ENCODE peak calls at places on chromosome 4, in seven cellular contexts. L is MM.1S, M is HCT116, X is GM23338, T is SK-N-SH, Q is PC-3, R is neural progenitor cell. S is an unnamed sample.

GRCh38 chr4:37908488-37909343 is 17.8 kb downstream of the TBC1D1 start:
- DNase-seq in L (no peak), M (no peak), X (no peak), T (no peak), Q (peak; percentile 25), R (no peak), S (no peak)

GRCh38 chr4:150211016-150211415 is 132.8 kb downstream of the DCLK2 start:
- DNase-seq in L (no peak), M (no peak), X (no peak), T (no peak), Q (no peak), R (no peak), S (no peak)

GRCh38 chr4:188329526-188329925 is 190.3 kb downstream of the TRIML1 start:
- DNase-seq in L (no peak), M (no peak), X (no peak), T (no peak), Q (no peak), R (no peak), S (peak; percentile 11)

GRCh38 chr4:1113311-1114009 is at the start of gene RNF212:
- DNase-seq in L (no peak), M (no peak), X (peak; percentile 84), T (peak; percentile 79), Q (no peak), R (peak; percentile 39), S (peak; percentile 66)

GRCh38 chr4:45910511-45910910 is 213.3 kb downstream of the GABRG1 start:
- DNase-seq in L (no peak), M (no peak), X (no peak), T (no peak), Q (no peak), R (peak; percentile 25), S (no peak)

GRCh38 chr4:56128231-56128630 is 179.5 kb downstream of the CEP135 start:
- DNase-seq in L (no peak), M (no peak), X (no peak), T (no peak), Q (peak; percentile 62), R (no peak), S (no peak)

GRCh38 chr4:179116011-179116410 is 1673.8 kb upstream of the AGA start:
- DNase-seq in L (no peak), M (no peak), X (peak; percentile 8), T (no peak), Q (no peak), R (no peak), S (no peak)

GRCh38 chr4:147325566-147325965 is 155.3 kb upstream of the EDNRA start:
- DNase-seq in L (no peak), M (no peak), X (no peak), T (no peak), Q (no peak), R (no peak), S (no peak)

GRCh38 chr4:184403384-184403781 is 71.0 kb downstream of the IRF2 start:
- DNase-seq in L (no peak), M (no peak), X (no peak), T (no peak), Q (no peak), R (no peak), S (no peak)

GRCh38 chr4:152817331-152817730 is 37.6 kb downstream of the ARFIP1 start:
- DNase-seq in L (peak; percentile 21), M (no peak), X (no peak), T (no peak), Q (no peak), R (no peak), S (no peak)

GRCh38 chr4:137180349-137180748 is 351.9 kb downstream of the PCDH18 start:
- DNase-seq in L (no peak), M (peak; percentile 1), X (peak; percentile 75), T (no peak), Q (no peak), R (peak; percentile 40), S (no peak)

GRCh38 chr4:153582954-153583456 is 101.1 kb upstream of the TLR2 start:
- DNase-seq in L (no peak), M (no peak), X (no peak), T (no peak), Q (no peak), R (no peak), S (no peak)

GRCh38 chr4:155738548-155738947 is 20.3 kb upstream of the GUCY1B1 start:
- DNase-seq in L (no peak), M (no peak), X (no peak), T (no peak), Q (peak; percentile 9), R (no peak), S (no peak)

GRCh38 chr4:55517526-55518229 is 29.0 kb downstream of the CLOCK start:
- DNase-seq in L (no peak), M (no peak), X (no peak), T (no peak), Q (no peak), R (no peak), S (no peak)

GRCh38 chr4:24226018-24226417 is 336.2 kb upstream of the PPARGC1A start:
- DNase-seq in L (no peak), M (no peak), X (no peak), T (no peak), Q (no peak), R (no peak), S (no peak)

GRCh38 chr4:13928214-13928613 is 300.7 kb upstream of the BOD1L1 start:
- DNase-seq in L (no peak), M (no peak), X (no peak), T (no peak), Q (no peak), R (no peak), S (no peak)

GRCh38 chr4:86032476-86033022 is 327.3 kb downstream of the MAPK10 start:
- DNase-seq in L (no peak), M (no peak), X (no peak), T (peak; percentile 45), Q (peak; percentile 69), R (no peak), S (peak; percentile 63)

GRCh38 chr4:2085496-2085901 is 26.4 kb downstream of the NAT8L start:
- DNase-seq in L (no peak), M (no peak), X (no peak), T (no peak), Q (peak; percentile 80), R (no peak), S (no peak)

GRCh38 chr4:103365285-103365684 is 167.1 kb upstream of the CENPE start:
- DNase-seq in L (no peak), M (no peak), X (no peak), T (no peak), Q (no peak), R (no peak), S (no peak)

DNA sequence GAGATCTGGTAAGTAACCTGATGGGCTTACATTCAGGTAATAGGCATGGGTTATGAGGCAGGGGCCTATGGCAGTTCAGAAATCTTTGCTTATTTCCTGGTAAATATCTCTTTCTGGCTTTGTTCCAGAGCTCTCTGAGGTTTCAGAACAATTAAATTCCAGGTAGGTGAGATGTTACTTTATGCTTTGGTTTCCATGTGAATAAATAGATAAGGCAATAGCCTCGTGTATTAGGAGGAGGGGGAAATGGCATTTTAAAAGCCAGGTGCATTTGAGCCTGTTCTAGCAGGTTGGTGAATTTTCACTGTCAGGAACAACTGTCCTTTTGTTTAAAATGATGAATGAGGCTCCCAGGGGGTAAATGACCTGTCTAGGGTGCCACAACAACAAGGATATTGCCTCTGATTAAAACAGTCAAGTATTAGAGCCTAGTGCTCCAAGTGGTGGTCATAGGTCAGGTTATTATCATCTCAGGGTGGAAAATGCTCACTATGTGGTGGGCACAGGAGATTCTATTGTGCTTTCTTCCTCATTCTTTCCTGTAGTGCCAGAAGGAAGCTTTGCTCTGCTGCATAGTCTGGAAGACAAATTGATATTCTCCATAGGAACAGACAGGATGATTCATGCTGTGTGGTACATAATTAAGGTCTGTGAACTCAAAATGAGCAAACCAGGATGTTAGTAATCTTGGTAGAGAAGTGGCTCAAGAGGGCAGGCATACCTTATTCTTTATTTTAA is 296.2 kb downstream of the INPP4B start:
- DNase-seq in L (no peak), M (peak; percentile 97), X (no peak), T (no peak), Q (peak; percentile 96), R (no peak), S (peak; percentile 37)
- H3K4me2 ChIP-seq in L (no peak overlapping the region), M (peak overlapping the region; percentile 64), X (no peak overlapping the region), T (peak overlapping the region; percentile 16), Q (peak overlapping the region; percentile 55), R (no peak overlapping the region), S (no peak overlapping the region)

GRCh38 chr4:89541998-89542397 is 234.4 kb upstream of the GPRIN3 start:
- DNase-seq in L (no peak), M (no peak), X (no peak), T (no peak), Q (no peak), R (no peak), S (no peak)

GRCh38 chr4:89538171-89538570 is 230.6 kb upstream of the GPRIN3 start:
- DNase-seq in L (no peak), M (no peak), X (no peak), T (no peak), Q (no peak), R (no peak), S (no peak)

GRCh38 chr4:89539374-89539773 is 231.8 kb upstream of the GPRIN3 start:
- DNase-seq in L (no peak), M (no peak), X (no peak), T (no peak), Q (peak; percentile 18), R (no peak), S (peak; percentile 31)

GRCh38 chr4:89538886-89539285 is 231.3 kb upstream of the GPRIN3 start:
- DNase-seq in L (no peak), M (no peak), X (no peak), T (no peak), Q (no peak), R (no peak), S (no peak)

GRCh38 chr4:89539797-89540711 is 232.5 kb upstream of the GPRIN3 start:
- DNase-seq in L (no peak), M (no peak), X (no peak), T (no peak), Q (no peak), R (no peak), S (no peak)
- TF ChIP-seq EZH2phosphoT487 in L (no peak), M (no peak), X (no peak), T (no peak), Q (no peak), R (no peak), S (no peak)

DNA sequence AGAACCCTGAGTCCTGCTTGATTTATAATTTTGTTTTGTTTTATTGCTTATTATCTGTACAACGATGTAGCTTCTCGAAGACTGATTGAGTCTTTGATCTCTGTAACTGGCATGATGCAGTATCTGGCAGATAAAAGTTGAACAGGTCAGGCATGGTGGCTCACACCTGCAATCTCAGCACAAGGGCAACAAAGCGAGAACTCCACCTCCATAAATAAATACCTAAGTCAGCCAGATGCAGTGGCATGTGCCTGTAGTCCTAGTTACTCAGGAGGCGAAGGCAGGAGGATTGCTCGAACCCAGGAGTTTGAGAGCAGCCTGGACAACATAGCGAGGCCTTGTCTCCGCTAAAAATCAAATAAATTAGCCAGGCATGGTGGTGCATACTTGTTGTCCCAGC is 15.7 kb upstream of the WDR19 start:
- DNase-seq in L (no peak), M (no peak), X (no peak), T (no peak), Q (no peak), R (no peak), S (no peak)
- H3K4me2 ChIP-seq in L (no peak overlapping the region), M (no peak overlapping the region), X (no peak overlapping the region), T (no peak overlapping the region), Q (no peak overlapping the region), R (no peak overlapping the region), S (no peak overlapping the region)

DNA sequence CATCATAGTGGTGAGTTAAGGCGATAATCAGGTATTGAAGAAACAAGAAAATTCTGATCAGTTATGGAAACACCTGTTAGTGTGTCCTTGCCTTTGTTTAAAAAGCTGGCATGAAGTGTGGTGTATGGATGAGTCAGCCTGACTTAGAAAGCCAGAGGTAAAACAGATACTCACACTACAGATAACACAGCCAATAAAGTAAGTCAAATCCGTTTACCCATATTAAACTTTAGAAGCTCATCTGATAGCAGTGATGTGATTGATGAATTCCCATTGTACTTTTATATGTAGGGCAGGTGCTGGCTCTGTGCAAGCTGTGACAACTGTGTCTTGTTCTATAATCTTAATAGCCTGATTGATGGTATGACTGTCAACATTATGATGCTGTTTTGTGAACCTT is 1392.7 kb upstream of the IGFBP7 start:
- DNase-seq in L (no peak), M (no peak), X (no peak), T (peak; percentile 22), Q (peak; percentile 42), R (no peak), S (no peak)
- TF ChIP-seq EZH2phosphoT487 in L (no peak), M (no peak), X (no peak), T (no peak), Q (no peak), R (no peak), S (no peak)